ENCODE peak calls at places on chromosomes 6 and 20, in six cellular contexts. H, S, Q, L, M and B are unnamed samples.

GRCh38 chr20:58651823-58652605 is 931 bp downstream of the STX16 start:
- DNase-seq in H (peak; percentile 27), S (peak; percentile 78), Q (peak; percentile 85), L (no peak), M (no peak), B (no peak)

GRCh38 chr6:7175463-7175862 is 67.7 kb downstream of the RREB1 start:
- DNase-seq in H (no peak), S (no peak), Q (no peak), L (no peak), M (no peak), B (no peak)

GRCh38 chr6:39228992-39229767 is at the start of gene KCNK5:
- DNase-seq in H (no peak), S (peak; percentile 73), Q (peak; percentile 99), L (no peak), M (no peak), B (peak; percentile 70)

GRCh38 chr6:47157063-47157462 is 114.9 kb upstream of the ADGRF1 start:
- DNase-seq in H (no peak), S (no peak), Q (no peak), L (no peak), M (no peak), B (no peak)

GRCh38 chr6:36387440-36388303 is at the start of gene ETV7:
- DNase-seq in H (no peak), S (no peak), Q (peak; percentile 92), L (peak; percentile 25), M (no peak), B (no peak)

GRCh38 chr6:96450082-96450759 is 71.4 kb upstream of the UFL1 start:
- DNase-seq in H (no peak), S (no peak), Q (no peak), L (no peak), M (no peak), B (no peak)

GRCh38 chr6:91438570-91438969 is 851.7 kb upstream of the MAP3K7 start:
- DNase-seq in H (no peak), S (no peak), Q (no peak), L (no peak), M (no peak), B (no peak)

GRCh38 chr6:25637946-25638345 is 14.1 kb upstream of the SCGN start:
- DNase-seq in H (no peak), S (no peak), Q (no peak), L (no peak), M (no peak), B (no peak)

GRCh38 chr20:7449269-7449668 is 491.0 kb downstream of the HAO1 start:
- DNase-seq in H (no peak), S (no peak), Q (no peak), L (no peak), M (no peak), B (no peak)

GRCh38 chr6:129497591-129498555 is 212.1 kb downstream of the ARHGAP18 start:
- DNase-seq in H (no peak), S (no peak), Q (no peak), L (no peak), M (no peak), B (no peak)

GRCh38 chr6:149132336-149132735 is 185.2 kb upstream of the TAB2 start:
- DNase-seq in H (no peak), S (no peak), Q (no peak), L (no peak), M (no peak), B (no peak)

GRCh38 chr6:149513915-149514314 is 29.1 kb upstream of the ZC3H12D start:
- DNase-seq in H (no peak), S (no peak), Q (no peak), L (no peak), M (no peak), B (no peak)

GRCh38 chr6:82521369-82521768 is 157.8 kb downstream of the TPBG start:
- DNase-seq in H (no peak), S (no peak), Q (no peak), L (no peak), M (no peak), B (no peak)

GRCh38 chr6:169235286-169235685 is 18.4 kb downstream of the THBS2 start:
- DNase-seq in H (no peak), S (no peak), Q (no peak), L (peak; percentile 10), M (no peak), B (no peak)

GRCh38 chr6:107821591-107821990 is 2.5 kb downstream of the SCML4 start:
- DNase-seq in H (no peak), S (no peak), Q (no peak), L (no peak), M (no peak), B (no peak)

GRCh38 chr6:127518212-127518709 is 874 bp downstream of the MTCL3 start:
- DNase-seq in H (no peak), S (no peak), Q (no peak), L (no peak), M (peak; percentile 47), B (no peak)

GRCh38 chr6:52420668-52421358 is 671 bp downstream of the EFHC1 start:
- DNase-seq in H (no peak), S (no peak), Q (peak; percentile 17), L (no peak), M (peak; percentile 76), B (no peak)

GRCh38 chr20:37356387-37356786 is 10.4 kb downstream of the SRC start:
- DNase-seq in H (no peak), S (no peak), Q (peak; percentile 92), L (peak; percentile 56), M (no peak), B (peak; percentile 40)

GRCh38 chr20:35556871-35557270 is 15.0 kb downstream of the ERGIC3 start:
- DNase-seq in H (no peak), S (no peak), Q (no peak), L (no peak), M (no peak), B (no peak)

GRCh38 chr6:163412345-163412744 is 2.2 kb upstream of the QKI start:
- DNase-seq in H (no peak), S (no peak), Q (no peak), L (no peak), M (no peak), B (no peak)

GRCh38 chr6:163414367-163415175 is at the start of gene QKI:
- DNase-seq in H (no peak), S (peak; percentile 87), Q (peak; percentile 96), L (peak; percentile 82), M (peak; percentile 72), B (peak; percentile 75)

GRCh38 chr6:163414117-163414366 is 476 bp upstream of the QKI start:
- DNase-seq in H (no peak), S (no peak), Q (peak; percentile 90), L (no peak), M (no peak), B (no peak)

GRCh38 chr6:163413345-163414116 is 987 bp upstream of the QKI start:
- DNase-seq in H (no peak), S (peak; percentile 95), Q (peak; percentile 95), L (peak; percentile 86), M (peak; percentile 76), B (peak; percentile 82)

DNA sequence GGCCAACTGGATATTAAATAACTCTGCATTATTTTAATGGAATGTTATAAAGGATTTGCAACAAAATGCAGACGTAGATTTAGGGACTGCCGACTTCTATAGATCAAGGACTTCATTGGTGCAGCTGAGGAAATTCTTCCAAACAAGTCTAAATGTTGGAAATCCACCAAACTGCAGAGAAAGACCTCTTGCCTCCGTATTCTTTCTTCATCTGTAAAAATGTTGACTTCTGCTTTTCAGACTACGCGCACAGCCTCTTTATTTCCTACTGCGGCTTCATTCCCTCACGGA is 1.5 kb upstream of the QKI start:
- DNase-seq in H (no peak), S (no peak), Q (no peak), L (no peak), M (no peak), B (no peak)
- H3K4me3 ChIP-seq in H (peak overlapping the region; percentile 95), S (peak overlapping the region; percentile 80), Q (peak overlapping the region; percentile 68), L (peak overlapping the region; percentile 76), M (peak overlapping the region; percentile 48), B (peak overlapping the region; percentile 99)

DNA sequence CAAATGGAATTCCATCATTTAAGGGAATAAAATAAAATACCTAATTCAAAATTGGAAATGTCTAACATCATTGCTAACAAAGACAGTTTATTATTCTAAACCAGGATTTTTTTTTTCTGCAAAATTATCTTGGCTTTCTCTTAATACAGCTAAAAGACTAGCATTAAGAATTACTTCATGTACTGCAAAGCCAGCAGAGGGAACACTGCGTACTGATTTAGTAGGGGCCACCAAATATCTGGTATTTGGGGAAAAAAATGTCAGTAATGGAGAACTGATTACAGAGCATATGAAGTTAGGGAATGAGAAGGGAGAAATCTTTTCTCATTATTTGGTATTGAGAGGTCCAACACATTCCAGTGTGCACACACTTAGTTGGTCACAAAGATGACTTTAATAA is 3.2 kb upstream of the SOX4 start:
- DNase-seq in H (no peak), S (no peak), Q (no peak), L (no peak), M (no peak), B (no peak)
- TF ChIP-seq CTCF in H (peak; percentile 28), S (no peak), Q (no peak), L (no peak), M (no peak), B (no peak)

GRCh38 chr6:28741363-28741762 is 182.4 kb downstream of the TRIM27 start:
- DNase-seq in H (no peak), S (no peak), Q (no peak), L (no peak), M (no peak), B (no peak)

GRCh38 chr6:28742668-28743270 is 181.0 kb downstream of the TRIM27 start:
- DNase-seq in H (no peak), S (no peak), Q (no peak), L (no peak), M (no peak), B (no peak)

GRCh38 chr6:28747631-28748157 is 176.1 kb downstream of the TRIM27 start:
- DNase-seq in H (peak; percentile 95), S (no peak), Q (no peak), L (no peak), M (peak; percentile 32), B (no peak)

GRCh38 chr6:28747083-28747630 is 176.6 kb downstream of the TRIM27 start:
- DNase-seq in H (no peak), S (no peak), Q (no peak), L (no peak), M (no peak), B (no peak)

GRCh38 chr6:28743271-28743789 is 180.5 kb downstream of the TRIM27 start:
- DNase-seq in H (no peak), S (no peak), Q (no peak), L (no peak), M (no peak), B (no peak)
- H3K4me3 ChIP-seq in H (peak overlapping the region; percentile 61), S (no peak overlapping the region), Q (no peak overlapping the region), L (no peak overlapping the region), M (no peak overlapping the region), B (no peak overlapping the region)

DNA sequence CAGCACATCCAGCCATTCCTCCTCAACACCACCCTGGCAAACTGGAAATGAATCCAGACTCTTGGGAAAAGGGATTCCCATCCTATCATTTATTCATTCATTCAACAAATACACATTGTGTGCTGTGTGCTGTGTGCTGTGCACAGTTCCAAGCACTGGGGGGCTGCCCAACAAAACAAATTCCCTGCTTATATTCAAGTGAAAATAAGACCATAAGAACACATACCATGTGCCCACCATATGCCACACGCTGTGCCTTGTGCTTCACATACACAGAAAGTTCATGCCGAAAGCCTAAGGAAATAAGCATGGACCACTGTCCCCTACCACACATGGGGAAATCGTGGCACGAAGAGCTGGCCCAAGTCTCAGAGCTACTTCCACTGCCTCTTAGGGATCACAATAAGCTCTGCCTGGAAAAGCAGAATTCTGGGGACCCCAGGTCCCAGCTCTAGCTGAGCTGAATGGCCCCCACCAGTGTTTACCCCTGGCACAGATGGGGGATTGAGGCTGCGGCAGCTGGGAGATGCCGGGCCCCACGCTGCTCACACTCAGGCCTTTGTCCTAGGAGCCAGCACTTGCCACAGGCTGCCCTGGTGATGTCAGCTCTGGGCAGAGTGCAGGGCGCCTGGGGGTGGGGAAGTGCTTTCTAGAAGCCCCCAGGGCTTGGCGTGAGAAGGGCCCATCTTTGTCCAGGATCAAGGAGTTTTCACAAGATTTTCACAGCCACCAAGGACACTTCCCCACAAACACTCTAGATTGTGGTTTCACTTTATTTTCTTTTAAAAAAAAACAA is 99.6 kb downstream of the PREX1 start:
- DNase-seq in H (no peak), S (no peak), Q (no peak), L (no peak), M (no peak), B (no peak)
- TF ChIP-seq CTCF in H (no peak), S (no peak), Q (no peak), L (no peak), M (no peak), B (no peak)